ENCODE peak calls at places on chromosomes 4 and X, in five cellular contexts. D, J, T, O and W are unnamed samples.

GRCh38 chrX:146173742-146174141 is 356.1 kb downstream of the SLITRK2 start:
- DNase-seq in D (no peak), J (no peak), T (no peak), O (no peak), W (no peak)

GRCh38 chr4:18389118-18389517 is 367.6 kb upstream of the LCORL start:
- DNase-seq in D (no peak), J (no peak), T (no peak), O (no peak), W (no peak)

GRCh38 chrX:114582698-114583395 is 1.0 kb upstream of the HTR2C start:
- DNase-seq in D (no peak), J (no peak), T (peak), O (no peak), W (no peak)

GRCh38 chrX:10041383-10041782 is 74.2 kb downstream of the CLDN34 start:
- DNase-seq in D (peak), J (no peak), T (peak), O (no peak), W (no peak)

GRCh38 chr4:105280338-105280809 is 133.7 kb downstream of the TET2 start:
- DNase-seq in D (peak), J (no peak), T (no peak), O (peak), W (no peak)

GRCh38 chr4:95264843-95265242 is 283.9 kb downstream of the UNC5C start:
- DNase-seq in D (no peak), J (no peak), T (no peak), O (no peak), W (no peak)

GRCh38 chr4:6063684-6064083 is 45.5 kb upstream of the C4orf50 start:
- DNase-seq in D (no peak), J (no peak), T (no peak), O (no peak), W (no peak)

GRCh38 chr4:79620627-79621026 is 212.6 kb upstream of the GK2 start:
- DNase-seq in D (no peak), J (no peak), T (no peak), O (no peak), W (no peak)

GRCh38 chr4:85873566-85873965 is 398.6 kb downstream of the ARHGAP24 start:
- DNase-seq in D (no peak), J (no peak), T (no peak), O (no peak), W (no peak)

GRCh38 chr4:7877131-7877530 is 62.5 kb downstream of the AFAP1 start:
- DNase-seq in D (no peak), J (no peak), T (no peak), O (no peak), W (no peak)

GRCh38 chr4:116796022-116796421 is 289.4 kb downstream of the TRAM1L1 start:
- DNase-seq in D (no peak), J (no peak), T (peak), O (no peak), W (no peak)

GRCh38 chr4:107615809-107616208 is 104.2 kb downstream of the PAPSS1 start:
- DNase-seq in D (no peak), J (no peak), T (no peak), O (no peak), W (no peak)

GRCh38 chr4:47050986-47051725 is 19.8 kb downstream of the GABRB1 start:
- DNase-seq in D (no peak), J (no peak), T (no peak), O (no peak), W (no peak)

GRCh38 chr4:37825943-37826281 is 574 bp upstream of the PGM2 start:
- DNase-seq in D (no peak), J (peak), T (peak), O (no peak), W (no peak)

GRCh38 chr4:83558693-83559092 is 22.8 kb downstream of the GPAT3 start:
- DNase-seq in D (peak), J (no peak), T (no peak), O (peak), W (peak)

GRCh38 chr4:40292313-40292759 is 42.8 kb upstream of the CHRNA9 start:
- DNase-seq in D (peak), J (no peak), T (no peak), O (peak), W (no peak)

GRCh38 chrX:134453631-134454030 is 6.3 kb upstream of the HPRT1 start:
- DNase-seq in D (no peak), J (no peak), T (no peak), O (no peak), W (no peak)

GRCh38 chr4:94414907-94415306 is 36.8 kb upstream of the PDLIM5 start:
- DNase-seq in D (no peak), J (no peak), T (no peak), O (no peak), W (no peak)

GRCh38 chr4:2789351-2789750 is 3.5 kb upstream of the SH3BP2 start:
- DNase-seq in D (no peak), J (no peak), T (no peak), O (no peak), W (no peak)

GRCh38 chr4:24896056-24896455 is 16.8 kb downstream of the CCDC149 start:
- DNase-seq in D (peak), J (no peak), T (no peak), O (no peak), W (no peak)

GRCh38 chr4:152500798-152501434 is 35.0 kb downstream of the FBXW7 start:
- DNase-seq in D (peak), J (peak), T (peak), O (peak), W (peak)

GRCh38 chr4:144611850-144612249 is 34.1 kb upstream of the HHIP start:
- DNase-seq in D (peak), J (no peak), T (peak), O (peak), W (peak)

GRCh38 chrX:108019382-108019857 is 25.4 kb upstream of the VSIG1 start:
- DNase-seq in D (no peak), J (no peak), T (no peak), O (no peak), W (no peak)

GRCh38 chrX:34197946-34198345 is 65.8 kb upstream of the FAM47A start:
- DNase-seq in D (no peak), J (no peak), T (no peak), O (no peak), W (peak)

GRCh38 chrX:114581528-114582263 is 2.2 kb upstream of the HTR2C start:
- DNase-seq in D (no peak), J (peak), T (peak), O (peak), W (no peak)

GRCh38 chr4:25160714-25161598 is 707 bp upstream of the SEPSECS start:
- DNase-seq in D (no peak), J (no peak), T (no peak), O (peak), W (peak)

GRCh38 chrX:134171661-134172587 is 65.1 kb upstream of the CCDC160 start:
- DNase-seq in D (no peak), J (no peak), T (peak), O (peak), W (no peak)

DNA sequence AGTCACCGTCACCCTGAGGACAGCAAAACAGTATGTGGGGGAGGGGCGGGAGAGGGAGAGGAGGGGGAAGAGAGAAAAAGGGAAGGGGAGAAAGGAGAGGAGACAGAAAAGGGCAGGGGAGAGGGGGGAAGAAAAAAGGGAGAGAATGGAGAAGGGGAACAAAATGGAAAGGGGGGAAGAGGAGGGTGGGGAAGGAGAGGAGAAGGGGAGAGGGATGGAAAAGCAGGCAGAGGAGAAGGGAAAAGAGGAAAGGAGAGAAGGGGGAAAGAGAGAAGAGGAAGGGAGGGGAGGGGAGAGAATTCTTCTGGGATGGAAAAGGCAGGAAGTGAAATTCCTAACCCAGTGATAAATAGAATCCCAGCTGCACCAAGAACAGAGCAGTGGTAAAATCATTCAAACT is 244.3 kb downstream of the BCOR start:
- DNase-seq in D (no peak), J (no peak), T (no peak), O (no peak), W (no peak)
- H2AK5ac ChIP-seq in D (no peak), J (no peak), T (no peak), O (no peak), W (no peak)

GRCh38 chrX:29547877-29548276 is 667.5 kb upstream of the MAGEB2 start:
- DNase-seq in D (no peak), J (no peak), T (no peak), O (no peak), W (no peak)
- H2AFZ ChIP-seq in D (no peak), J (no peak), T (no peak), O (no peak), W (no peak)

GRCh38 chr4:12379191-12379590 is 950.5 kb upstream of the HS3ST1 start:
- DNase-seq in D (no peak), J (no peak), T (no peak), O (no peak), W (no peak)

GRCh38 chr4:12375805-12376204 is 947.1 kb upstream of the HS3ST1 start:
- DNase-seq in D (no peak), J (no peak), T (no peak), O (no peak), W (no peak)
- H2AK5ac ChIP-seq in D (no peak), J (no peak), T (no peak), O (no peak), W (no peak)

DNA sequence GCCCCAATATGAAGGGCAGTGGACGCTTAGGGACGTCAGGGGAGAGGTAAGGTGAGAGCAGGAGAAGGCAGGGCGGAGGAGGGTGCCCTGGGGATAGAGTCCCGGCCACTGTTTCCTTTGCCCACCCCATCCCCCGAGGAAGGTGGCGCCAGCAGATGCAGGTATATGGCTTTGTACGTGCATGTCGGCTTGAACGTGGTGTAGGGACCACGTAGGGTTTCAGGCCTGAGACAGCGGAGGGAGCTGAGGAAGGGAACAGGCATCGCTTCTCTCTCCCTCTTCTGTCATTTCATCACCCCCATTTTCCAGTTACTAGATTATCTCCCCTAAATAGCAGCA is 97.9 kb downstream of the PHKA2 start:
- DNase-seq in D (no peak), J (no peak), T (no peak), O (no peak), W (no peak)
- H2AFZ ChIP-seq in D (peak), J (peak), T (no peak), O (no peak), W (peak)

DNA sequence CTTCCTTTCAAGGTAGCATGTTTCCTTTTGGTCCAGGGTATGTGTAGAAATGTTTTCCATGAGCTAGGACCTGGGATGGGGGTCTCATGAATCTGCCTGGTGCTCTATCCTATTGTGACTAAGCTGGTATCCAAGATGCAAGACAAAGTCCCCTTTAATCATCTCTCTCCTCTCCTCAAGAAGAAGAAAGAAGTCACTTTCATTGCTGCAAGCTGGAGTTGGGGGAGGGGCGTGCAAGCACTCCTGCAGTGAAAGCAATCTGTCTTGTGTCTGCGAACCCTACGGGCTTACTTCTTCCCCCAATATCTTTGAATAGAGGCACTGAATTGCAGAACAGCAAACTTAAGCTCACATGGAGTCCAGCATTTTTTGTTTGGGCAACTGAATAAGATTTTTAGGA is 27.2 kb upstream of the GRPR start:
- DNase-seq in D (no peak), J (no peak), T (peak), O (no peak), W (no peak)
- H2AK5ac ChIP-seq in D (no peak), J (no peak), T (no peak), O (no peak), W (no peak)

DNA sequence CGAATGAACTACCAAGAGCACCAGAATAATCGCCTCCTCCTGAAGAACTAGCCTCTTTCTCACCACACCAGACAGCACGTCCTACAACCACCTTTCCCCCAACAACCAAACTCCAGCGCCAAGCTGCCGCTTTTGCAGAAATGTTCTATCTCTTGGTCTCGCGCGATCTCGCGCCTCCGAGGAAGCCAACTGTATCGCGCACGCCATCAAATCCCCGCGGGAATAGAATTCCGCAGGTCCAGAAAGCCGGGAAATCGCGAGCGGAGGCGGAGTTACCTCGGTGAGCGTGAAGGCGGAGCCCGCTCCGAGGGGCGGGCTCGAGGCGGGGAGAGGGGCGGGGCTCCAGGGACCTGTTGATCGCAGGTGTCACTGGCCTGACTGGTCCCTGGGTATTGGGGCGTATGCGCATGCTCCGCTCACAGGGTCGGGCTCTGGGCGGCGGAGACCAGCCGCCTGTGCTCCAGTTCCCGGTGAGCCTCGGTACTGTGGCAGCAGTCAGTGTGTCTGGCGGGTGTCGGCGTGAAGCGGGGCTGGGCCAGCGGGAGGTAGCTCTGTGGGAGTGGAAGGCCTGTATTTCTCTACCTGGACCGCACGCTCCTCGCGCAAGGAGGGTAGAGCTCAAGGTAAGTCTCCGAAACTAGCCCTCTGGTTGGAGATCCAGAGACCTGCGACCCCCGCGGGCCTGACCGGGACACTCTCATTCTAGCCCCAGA is at the start of gene USP53:
- DNase-seq in D (peak), J (peak), T (peak), O (peak), W (peak)
- H2AFZ ChIP-seq in D (peak), J (peak), T (peak), O (peak), W (peak)

GRCh38 chr4:168623484-168623883 is 126.6 kb downstream of the PALLD start:
- DNase-seq in D (no peak), J (no peak), T (no peak), O (no peak), W (no peak)
- H2AK5ac ChIP-seq in D (peak), J (no peak), T (no peak), O (peak), W (peak)

GRCh38 chr4:126419266-126419665 is 1104.5 kb downstream of the FAT4 start:
- DNase-seq in D (no peak), J (no peak), T (no peak), O (no peak), W (no peak)
- H2AFZ ChIP-seq in D (no peak), J (no peak), T (no peak), O (no peak), W (no peak)

GRCh38 chr4:128384765-128385164 is 97.2 kb upstream of the PGRMC2 start:
- DNase-seq in D (no peak), J (no peak), T (no peak), O (no peak), W (no peak)
- H2AK5ac ChIP-seq in D (peak), J (no peak), T (no peak), O (peak), W (peak)

DNA sequence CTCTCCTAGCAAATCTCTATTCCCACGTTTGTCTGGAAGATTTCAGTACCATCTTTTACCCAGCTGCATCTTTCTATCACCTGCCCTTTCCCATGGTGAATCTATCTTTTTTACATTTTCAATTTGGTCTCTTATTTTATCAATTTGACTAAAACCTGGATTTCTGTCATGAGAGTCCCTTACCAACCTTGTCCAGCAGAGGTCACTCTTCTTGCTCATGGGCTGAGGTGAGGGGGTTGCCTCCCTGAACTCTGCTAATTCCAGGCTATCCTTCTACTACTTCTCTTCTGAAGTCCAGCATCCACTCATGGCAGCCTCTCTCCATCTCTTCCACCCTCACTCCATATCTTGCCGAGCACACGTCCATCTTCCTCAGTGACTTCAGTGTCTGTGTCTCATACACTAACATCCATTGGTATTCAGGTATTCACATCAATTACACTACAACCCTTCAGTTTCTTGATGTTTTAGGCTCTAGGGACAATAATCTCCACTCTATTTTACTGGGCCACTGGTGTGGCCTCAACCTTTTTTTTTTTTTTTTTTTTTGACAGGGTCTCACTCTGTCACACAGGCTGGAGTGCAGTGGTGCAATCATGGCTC is 17.8 kb upstream of the ZNF827 start:
- DNase-seq in D (peak), J (peak), T (peak), O (peak), W (peak)
- H2AFZ ChIP-seq in D (no peak), J (no peak), T (no peak), O (no peak), W (no peak)